ENCODE peak calls at places on chromosome 15, in eight cellular contexts. Z, J, D, W, N, C, L and Q are unnamed samples.

GRCh38 chr15:42033214-42033873 is 12.5 kb upstream of the PLA2G4E start:
- DNase-seq in L (no peak), W (no peak), D (peak), N (no peak), Z (no peak), C (no peak), J (no peak), Q (no peak)

GRCh38 chr15:98177950-98178848 is 217.7 kb downstream of the ARRDC4 start:
- DNase-seq in N (peak), L (peak), J (peak), Z (peak), W (peak), C (peak), D (peak), Q (peak)

GRCh38 chr15:31799711-31800321 is 230.5 kb upstream of the CHRNA7 start:
- DNase-seq in L (no peak), W (no peak), Z (no peak), C (no peak), D (peak), J (no peak), N (no peak), Q (no peak)

GRCh38 chr15:39511000-39511914 is 69.6 kb upstream of the THBS1 start:
- DNase-seq in W (peak), Z (peak), L (peak), C (peak), N (peak), J (no peak), D (no peak), Q (peak)

GRCh38 chr15:39898317-39898716 is 21.7 kb downstream of the GPR176 start:
- DNase-seq in W (no peak), L (no peak), J (no peak), D (no peak), N (no peak), Z (no peak), C (no peak), Q (no peak)

GRCh38 chr15:47997712-47998111 is 123.1 kb upstream of the SLC24A5 start:
- DNase-seq in C (no peak), Z (no peak), N (no peak), W (no peak), J (no peak), L (no peak), D (no peak), Q (no peak)

GRCh38 chr15:87639305-87640011 is 617.1 kb downstream of the NTRK3 start:
- DNase-seq in Z (no peak), W (no peak), N (no peak), C (peak), D (no peak), L (no peak), J (no peak), Q (no peak)

GRCh38 chr15:85614059-85614458 is 180.7 kb downstream of the KLHL25 start:
- DNase-seq in J (no peak), L (no peak), D (no peak), W (no peak), N (no peak), C (peak), Z (peak), Q (no peak)

GRCh38 chr15:39416258-39416657 is 164.6 kb upstream of the THBS1 start:
- DNase-seq in L (no peak), Z (no peak), J (no peak), N (no peak), C (no peak), W (no peak), D (no peak), Q (no peak)

GRCh38 chr15:45469027-45469426 is 53.5 kb downstream of the SLC30A4 start:
- DNase-seq in Z (no peak), N (no peak), J (no peak), D (no peak), C (no peak), W (no peak), L (no peak), Q (no peak)

GRCh38 chr15:40340740-40341400 is at the start of gene CCDC9B:
- DNase-seq in W (peak), Z (peak), C (peak), J (no peak), D (no peak), L (no peak), N (peak), Q (peak)

GRCh38 chr15:38164507-38164906 is 88.1 kb upstream of the SPRED1 start:
- DNase-seq in J (no peak), W (no peak), N (no peak), Z (no peak), L (no peak), C (no peak), D (no peak), Q (no peak)

GRCh38 chr15:79724312-79724711 is 172.5 kb downstream of the MTHFS start:
- DNase-seq in Z (no peak), C (peak), N (no peak), L (peak), W (peak), J (no peak), D (no peak), Q (peak)

GRCh38 chr15:25947336-25948080 is 84.4 kb upstream of the ATP10A start:
- DNase-seq in L (no peak), J (peak), W (no peak), D (no peak), N (peak), C (no peak), Z (no peak), Q (no peak)

GRCh38 chr15:81270781-81271491 is 53.0 kb downstream of the STARD5 start:
- DNase-seq in N (peak), Z (no peak), J (no peak), L (no peak), W (no peak), D (no peak), C (peak), Q (no peak)

GRCh38 chr15:96366526-96366877 is 36.0 kb downstream of the NR2F2 start:
- DNase-seq in D (no peak), N (no peak), W (no peak), L (no peak), C (no peak), J (peak), Z (no peak), Q (no peak)

GRCh38 chr15:90320062-90320884 is 31.8 kb upstream of the ZNF774 start:
- DNase-seq in D (peak), Z (peak), W (peak), J (peak), N (peak), C (peak), L (peak), Q (peak)

GRCh38 chr15:90611157-90611556 is 81.4 kb downstream of the CRTC3 start:
- DNase-seq in Z (no peak), W (no peak), C (no peak), J (no peak), N (no peak), D (no peak), L (no peak), Q (no peak)

GRCh38 chr15:77599899-77600298 is 32.8 kb downstream of the LINGO1 start:
- DNase-seq in C (peak), W (no peak), J (peak), L (no peak), N (no peak), D (peak), Z (peak), Q (no peak)

GRCh38 chr15:88882745-88883144 is 12.6 kb downstream of the HAPLN3 start:
- DNase-seq in J (no peak), Z (no peak), N (no peak), L (no peak), C (peak), D (no peak), W (peak), Q (no peak)

GRCh38 chr15:29693225-29693624 is 129.0 kb downstream of the TJP1 start:
- DNase-seq in N (no peak), J (no peak), L (no peak), Z (no peak), D (no peak), C (no peak), W (no peak), Q (no peak)

GRCh38 chr15:59567369-59567768 is 44.2 kb upstream of the GCNT3 start:
- DNase-seq in L (no peak), Z (no peak), J (no peak), W (no peak), N (no peak), C (no peak), D (no peak), Q (no peak)

GRCh38 chr15:77510066-77511044 is 89.7 kb downstream of the HMG20A start:
- DNase-seq in J (peak), C (no peak), L (no peak), W (no peak), N (no peak), Z (no peak), D (no peak), Q (no peak)

GRCh38 chr15:74781673-74782595 is at the start of gene CSK:
- DNase-seq in C (peak), W (peak), Z (peak), N (no peak), J (peak), D (peak), L (no peak), Q (no peak)

GRCh38 chr15:63181658-63182057 is 7.7 kb upstream of the RAB8B start:
- DNase-seq in L (no peak), D (no peak), Z (no peak), C (peak), J (no peak), W (no peak), N (no peak), Q (no peak)

GRCh38 chr15:73082719-73083275 is 30.5 kb downstream of the NEO1 start:
- DNase-seq in C (peak), J (no peak), Z (no peak), L (no peak), W (no peak), D (no peak), N (no peak), Q (no peak)

GRCh38 chr15:33154366-33155166 is 39.9 kb downstream of the FMN1 start:
- DNase-seq in N (peak), L (no peak), J (no peak), D (no peak), C (peak), W (peak), Z (no peak), Q (peak)

GRCh38 chr15:85762039-85762755 is 32.5 kb downstream of the KLHL25 start:
- DNase-seq in W (no peak), Z (no peak), D (no peak), L (no peak), C (no peak), J (no peak), N (no peak), Q (no peak)

GRCh38 chr15:63188247-63188936 is 1.0 kb upstream of the RAB8B start:
- DNase-seq in D (peak), W (no peak), J (no peak), N (no peak), L (no peak), C (no peak), Z (no peak), Q (no peak)

GRCh38 chr15:60918234-60918964 is 310.7 kb downstream of the RORA start:
- DNase-seq in N (no peak), J (no peak), W (no peak), L (no peak), C (no peak), Z (no peak), D (no peak), Q (no peak)

GRCh38 chr15:53872410-53872809 is 105.8 kb upstream of the UNC13C start:
- DNase-seq in W (no peak), Z (no peak), D (no peak), C (no peak), L (no peak), N (no peak), J (no peak), Q (no peak)

GRCh38 chr15:85475317-85475701 is 94.9 kb downstream of the AKAP13 start:
- DNase-seq in D (no peak), N (no peak), Z (peak), C (no peak), J (no peak), W (no peak), L (no peak), Q (no peak)

GRCh38 chr15:60362318-60363023 is 35.3 kb downstream of the ANXA2 start:
- DNase-seq in N (peak), D (peak), Z (no peak), C (peak), W (peak), J (no peak), L (peak), Q (no peak)

GRCh38 chr15:96247631-96248305 is 82.7 kb upstream of the NR2F2 start:
- DNase-seq in W (no peak), C (no peak), D (no peak), Z (no peak), L (no peak), J (no peak), N (no peak), Q (no peak)

GRCh38 chr15:80487884-80488283 is 83.7 kb downstream of the ARNT2 start:
- DNase-seq in N (no peak), L (no peak), Z (no peak), J (no peak), D (no peak), C (no peak), W (no peak), Q (no peak)

GRCh38 chr15:60649845-60650548 is 171.1 kb upstream of the ICE2 start:
- DNase-seq in C (no peak), L (no peak), D (peak), W (no peak), Z (no peak), J (peak), N (no peak), Q (no peak)

GRCh38 chr15:86570738-86571137 is 491.1 kb downstream of the AGBL1 start:
- DNase-seq in Z (no peak), N (no peak), L (no peak), W (no peak), J (no peak), D (no peak), C (no peak), Q (no peak)

GRCh38 chr15:92881570-92881837 is 18.6 kb upstream of the CHD2 start:
- DNase-seq in W (no peak), D (no peak), C (no peak), N (no peak), L (no peak), Z (no peak), J (no peak), Q (no peak)
- H3K4me3 ChIP-seq in W (no peak), D (peak), C (no peak), N (no peak), L (no peak), Z (no peak), J (peak), Q (no peak)

GRCh38 chr15:52261498-52262242 is 33.9 kb downstream of the MYO5C start:
- DNase-seq in Z (peak), C (peak), W (peak), D (peak), J (peak), L (peak), N (no peak), Q (no peak)
- H3K4me3 ChIP-seq in Z (no peak), C (no peak), W (no peak), D (no peak), J (no peak), L (no peak), N (no peak), Q (no peak)

GRCh38 chr15:67107014-67107812 is 41.8 kb downstream of the SMAD3 start:
- DNase-seq in W (peak), Z (peak), J (no peak), C (peak), L (peak), D (peak), N (peak), Q (peak)

GRCh38 chr15:67109141-67110034 is 44.0 kb downstream of the SMAD3 start:
- DNase-seq in L (peak), C (peak), N (peak), W (peak), D (peak), J (peak), Z (peak), Q (peak)

GRCh38 chr15:67108122-67108871 is 42.9 kb downstream of the SMAD3 start:
- DNase-seq in C (no peak), J (no peak), N (no peak), L (no peak), Z (no peak), W (no peak), D (no peak), Q (no peak)

GRCh38 chr15:67110958-67111864 is 45.8 kb downstream of the SMAD3 start:
- DNase-seq in L (no peak), C (no peak), J (no peak), D (peak), W (no peak), Z (no peak), N (no peak), Q (no peak)

DNA sequence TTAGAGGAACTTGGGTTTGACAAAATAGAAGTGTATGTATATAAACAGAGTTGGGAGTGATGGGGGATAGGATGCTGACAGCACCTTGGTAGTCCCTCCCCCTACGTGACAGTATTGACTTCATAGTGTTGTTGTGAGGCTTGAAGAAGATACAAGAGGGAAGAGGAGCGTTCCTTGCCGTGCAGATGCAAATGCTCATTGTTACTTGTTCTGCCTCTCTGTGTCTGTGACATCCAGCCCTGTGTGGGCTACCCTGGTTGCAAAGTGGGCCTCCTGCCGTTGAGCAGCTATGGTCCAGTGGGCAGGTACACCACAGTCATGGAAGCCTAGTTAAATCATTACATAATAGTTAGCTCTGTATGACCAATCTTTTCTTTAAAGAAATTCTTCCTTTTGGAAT is 45.0 kb downstream of the SMAD3 start:
- DNase-seq in L (no peak), N (no peak), Z (no peak), D (peak), C (no peak), W (no peak), J (no peak), Q (no peak)
- H3K4me3 ChIP-seq in L (no peak), N (no peak), Z (no peak), D (no peak), C (no peak), W (no peak), J (no peak), Q (no peak)

DNA sequence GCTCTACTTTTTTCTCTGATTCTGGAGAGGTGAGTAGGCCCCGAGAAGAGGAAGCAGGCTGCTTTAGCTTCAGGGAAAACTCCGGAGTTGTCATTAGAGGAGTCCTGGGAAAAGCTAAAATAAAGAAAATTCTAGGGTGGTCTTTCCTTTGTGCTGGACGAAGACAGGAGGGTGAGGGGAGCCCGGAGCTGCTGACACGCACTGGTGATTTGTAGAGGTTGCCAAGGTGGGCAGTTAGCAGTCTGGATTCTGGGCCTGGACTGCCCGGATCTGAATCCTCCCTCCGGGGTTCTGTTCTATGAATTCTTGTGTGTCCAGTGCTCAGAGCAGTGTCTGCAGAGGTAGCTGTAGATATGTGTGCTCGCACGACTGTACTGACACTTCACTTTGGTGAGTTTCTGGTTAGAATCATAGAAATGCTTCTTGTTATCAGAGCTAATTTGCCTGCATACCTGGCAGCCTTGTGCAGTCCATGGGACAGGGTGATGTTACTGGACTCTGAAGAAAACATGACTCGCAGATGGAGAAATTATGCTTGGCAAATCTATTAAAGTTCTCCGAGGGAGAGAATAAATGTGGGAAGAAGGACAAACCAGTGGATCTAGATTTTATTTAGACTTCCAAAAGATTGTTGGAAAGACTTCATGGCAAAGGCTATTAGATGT is 12.0 kb downstream of the CGNL1 start:
- DNase-seq in L (no peak), W (no peak), N (no peak), D (no peak), J (no peak), C (no peak), Z (no peak), Q (no peak)
- H3K4me3 ChIP-seq in L (no peak), W (no peak), N (no peak), D (no peak), J (peak), C (no peak), Z (no peak), Q (no peak)

GRCh38 chr15:101193781-101194180 is 58.1 kb downstream of the CHSY1 start:
- DNase-seq in N (no peak), Z (no peak), J (no peak), D (no peak), C (no peak), W (no peak), L (no peak), Q (no peak)
- H3K4me3 ChIP-seq in N (peak), Z (no peak), J (no peak), D (no peak), C (no peak), W (peak), L (no peak), Q (no peak)

GRCh38 chr15:68429691-68430470 is 2.1 kb downstream of the ITGA11 start:
- DNase-seq in C (no peak), W (no peak), L (no peak), J (no peak), N (peak), D (no peak), Z (no peak), Q (no peak)
- H3K4me3 ChIP-seq in C (no peak), W (no peak), L (no peak), J (no peak), N (peak), D (no peak), Z (no peak), Q (peak)

GRCh38 chr15:99244306-99244705 is 5.1 kb downstream of the TTC23 start:
- DNase-seq in Z (no peak), J (no peak), D (no peak), C (no peak), N (no peak), L (no peak), W (no peak), Q (no peak)

GRCh38 chr15:99249270-99249817 is at the start of gene TTC23:
- DNase-seq in L (peak), Z (peak), J (peak), N (peak), D (no peak), W (peak), C (peak), Q (peak)

GRCh38 chr15:99250001-99250400 is 620 bp upstream of the TTC23 start:
- DNase-seq in D (no peak), N (no peak), L (no peak), Z (no peak), W (no peak), J (no peak), C (no peak), Q (no peak)

GRCh38 chr15:99248000-99248727 is 1.2 kb downstream of the TTC23 start:
- DNase-seq in D (no peak), N (no peak), J (peak), Z (no peak), L (no peak), C (no peak), W (no peak), Q (no peak)

DNA sequence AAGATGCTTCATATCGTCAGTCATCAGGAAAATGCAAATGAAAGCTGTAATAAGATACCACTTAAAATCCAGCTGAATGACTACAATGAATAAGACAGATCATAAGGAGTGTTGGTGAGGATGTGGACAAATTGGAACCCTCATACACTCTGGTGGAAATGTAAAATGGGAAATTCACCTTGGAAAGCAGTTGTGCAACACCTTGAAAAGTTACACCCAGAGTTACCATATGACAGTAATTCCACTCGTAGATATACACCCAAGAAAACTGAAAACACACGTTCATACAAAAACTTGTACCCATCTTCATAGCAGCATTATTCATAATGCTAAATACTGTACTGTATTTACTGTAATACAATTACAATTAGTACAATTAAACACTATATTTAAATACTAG is 2.3 kb downstream of the TTC23 start:
- DNase-seq in W (no peak), D (no peak), L (no peak), J (no peak), N (no peak), C (no peak), Z (no peak), Q (no peak)
- H3K4me3 ChIP-seq in W (no peak), D (no peak), L (no peak), J (no peak), N (no peak), C (no peak), Z (no peak), Q (no peak)

GRCh38 chr15:70851889-70852288 is 2.1 kb downstream of the LARP6 start:
- DNase-seq in N (no peak), L (no peak), D (no peak), W (no peak), Z (no peak), C (no peak), J (no peak), Q (no peak)

GRCh38 chr15:70854669-70854976 is 666 bp upstream of the LARP6 start:
- DNase-seq in W (peak), N (no peak), Z (peak), L (no peak), C (peak), D (peak), J (peak), Q (no peak)

GRCh38 chr15:70852501-70853269 is 1.3 kb downstream of the LARP6 start:
- DNase-seq in L (no peak), C (peak), J (no peak), N (no peak), Z (peak), W (peak), D (no peak), Q (no peak)

GRCh38 chr15:70853855-70854668 is at the start of gene LARP6:
- DNase-seq in Z (peak), W (peak), L (no peak), J (peak), N (no peak), D (peak), C (peak), Q (no peak)

GRCh38 chr15:70853270-70853854 is 595 bp downstream of the LARP6 start:
- DNase-seq in N (no peak), C (peak), Z (peak), J (peak), L (no peak), W (peak), D (peak), Q (no peak)
- H3K4me3 ChIP-seq in N (peak), C (peak), Z (peak), J (peak), L (peak), W (peak), D (peak), Q (peak)